ENCODE peak calls at places on chromosome 19, in eight cellular contexts. C, W, H, K, Q, M, D and A are unnamed samples.

GRCh38 chr19:17090501-17091074 is 15.0 kb downstream of the MYO9B start:
- DNase-seq in W (no peak), D (peak; percentile 73), C (no peak), H (no peak), M (no peak), K (no peak), Q (peak; percentile 90), A (no peak)

GRCh38 chr19:53991224-53992113 is at the start of gene CACNG6:
- DNase-seq in Q (peak; percentile 19), K (no peak), M (no peak), W (no peak), C (no peak), H (no peak), D (peak; percentile 24), A (no peak)

GRCh38 chr19:16351133-16351809 is 26.6 kb downstream of the KLF2 start:
- DNase-seq in C (no peak), D (peak; percentile 48), Q (no peak), W (no peak), H (no peak), M (no peak), K (no peak), A (no peak)

GRCh38 chr19:49887037-49887652 is 9.5 kb downstream of the IL4I1 start:
- DNase-seq in Q (no peak), H (no peak), M (no peak), K (no peak), C (no peak), D (no peak), W (no peak), A (no peak)

GRCh38 chr19:41064974-41065569 is 23.2 kb upstream of the CYP2A13 start:
- DNase-seq in W (no peak), H (peak; percentile 19), M (no peak), K (no peak), D (peak; percentile 11), Q (no peak), C (peak; percentile 47), A (no peak)

GRCh38 chr19:39993605-39994004 is 3.3 kb upstream of the ZNF546 start:
- DNase-seq in W (no peak), K (no peak), Q (no peak), C (no peak), D (no peak), M (no peak), H (no peak), A (no peak)

GRCh38 chr19:58522709-58523108 is 3.1 kb upstream of the ZBTB45 start:
- DNase-seq in Q (no peak), H (no peak), D (no peak), K (no peak), M (no peak), C (no peak), W (no peak), A (no peak)

GRCh38 chr19:2428756-2429711 is 1.6 kb upstream of the TIMM13 start:
- DNase-seq in M (no peak), C (no peak), Q (no peak), D (no peak), W (no peak), K (no peak), H (no peak), A (no peak)

GRCh38 chr19:44816301-44816700 is 7.4 kb downstream of the BCAM start:
- DNase-seq in Q (no peak), H (no peak), W (no peak), K (no peak), D (no peak), M (no peak), C (no peak), A (no peak)

GRCh38 chr19:8684001-8684902 is 14.3 kb downstream of the ACTL9 start:
- DNase-seq in C (no peak), H (no peak), M (no peak), Q (peak; percentile 83), W (no peak), K (no peak), D (no peak), A (no peak)

GRCh38 chr19:39546599-39546998 is 6.6 kb upstream of the EID2 start:
- DNase-seq in K (no peak), M (no peak), Q (no peak), H (no peak), C (no peak), W (no peak), D (no peak), A (no peak)

GRCh38 chr19:21264416-21264815 is 64.8 kb downstream of the ZNF708 start:
- DNase-seq in K (no peak), Q (no peak), H (no peak), W (no peak), D (no peak), M (no peak), C (no peak), A (no peak)

GRCh38 chr19:21264891-21265290 is 64.3 kb downstream of the ZNF708 start:
- DNase-seq in H (no peak), M (no peak), C (no peak), K (no peak), D (no peak), Q (no peak), W (no peak), A (no peak)

DNA sequence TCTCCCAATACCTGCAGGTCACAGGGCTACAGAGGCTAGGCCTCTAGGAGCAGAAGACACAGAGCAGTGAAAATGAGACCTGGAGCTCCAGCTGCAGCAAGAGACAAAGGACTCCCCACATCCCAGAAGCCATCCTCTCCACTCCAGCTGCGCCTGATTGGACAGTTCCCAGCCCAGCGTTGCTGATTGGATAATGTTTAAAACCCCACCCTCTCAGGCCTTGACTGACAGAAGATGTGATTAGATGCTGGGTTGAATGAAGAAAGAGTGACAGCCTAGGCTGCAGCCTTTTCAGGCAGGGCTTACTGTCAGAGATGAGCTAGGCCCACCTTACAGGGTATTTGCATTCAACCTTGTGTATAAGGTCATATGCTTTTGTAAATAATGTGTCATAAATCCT is 59.4 kb downstream of the ZNF708 start:
- DNase-seq in C (no peak), K (no peak), H (no peak), M (no peak), Q (no peak), D (no peak), W (no peak), A (no peak)
- H3K4me3 ChIP-seq in C (no peak overlapping the region), K (no peak overlapping the region), H (no peak overlapping the region), M (no peak overlapping the region), Q (no peak overlapping the region), D (no peak overlapping the region), W (no peak overlapping the region), A (no peak overlapping the region)

GRCh38 chr19:13839938-13840750 is 36.8 kb upstream of the NANOS3 start:
- DNase-seq in H (peak; percentile 91), K (no peak), W (no peak), D (peak; percentile 41), M (peak; percentile 60), Q (peak; percentile 68), C (no peak), A (no peak)

GRCh38 chr19:13838943-13839192 is 38.1 kb upstream of the NANOS3 start:
- DNase-seq in H (no peak), W (no peak), C (peak; percentile 91), Q (peak; percentile 96), D (no peak), K (no peak), M (no peak), A (no peak)

GRCh38 chr19:13835791-13836723 is 40.8 kb downstream of the ZSWIM4 start:
- DNase-seq in M (peak; percentile 24), D (no peak), C (peak; percentile 21), H (peak; percentile 29), K (no peak), Q (peak; percentile 97), W (no peak), A (no peak)

GRCh38 chr19:13839193-13839937 is 37.6 kb upstream of the NANOS3 start:
- DNase-seq in Q (peak; percentile 94), D (peak; percentile 88), C (peak; percentile 90), K (no peak), H (peak; percentile 87), W (no peak), M (peak; percentile 80), A (no peak)

GRCh38 chr19:13838071-13838942 is 38.6 kb upstream of the NANOS3 start:
- DNase-seq in H (no peak), D (no peak), K (no peak), M (no peak), C (no peak), Q (no peak), W (no peak), A (no peak)
- H3K4me3 ChIP-seq in H (peak overlapping the region; percentile 88), D (peak overlapping the region; percentile 97), K (peak overlapping the region; percentile 92), M (peak overlapping the region; percentile 86), C (peak overlapping the region; percentile 81), Q (peak overlapping the region; percentile 83), W (peak overlapping the region; percentile 91), A (peak overlapping the region; percentile 66)

GRCh38 chr19:710767-711166 is 2.0 kb downstream of the PALM start:
- DNase-seq in C (no peak), D (peak; percentile 63), H (no peak), M (no peak), K (no peak), Q (no peak), W (no peak), A (no peak)
- H3K4me3 ChIP-seq in C (no peak overlapping the region), D (no peak overlapping the region), H (no peak overlapping the region), M (no peak overlapping the region), K (no peak overlapping the region), Q (no peak overlapping the region), W (no peak overlapping the region), A (no peak overlapping the region)

DNA sequence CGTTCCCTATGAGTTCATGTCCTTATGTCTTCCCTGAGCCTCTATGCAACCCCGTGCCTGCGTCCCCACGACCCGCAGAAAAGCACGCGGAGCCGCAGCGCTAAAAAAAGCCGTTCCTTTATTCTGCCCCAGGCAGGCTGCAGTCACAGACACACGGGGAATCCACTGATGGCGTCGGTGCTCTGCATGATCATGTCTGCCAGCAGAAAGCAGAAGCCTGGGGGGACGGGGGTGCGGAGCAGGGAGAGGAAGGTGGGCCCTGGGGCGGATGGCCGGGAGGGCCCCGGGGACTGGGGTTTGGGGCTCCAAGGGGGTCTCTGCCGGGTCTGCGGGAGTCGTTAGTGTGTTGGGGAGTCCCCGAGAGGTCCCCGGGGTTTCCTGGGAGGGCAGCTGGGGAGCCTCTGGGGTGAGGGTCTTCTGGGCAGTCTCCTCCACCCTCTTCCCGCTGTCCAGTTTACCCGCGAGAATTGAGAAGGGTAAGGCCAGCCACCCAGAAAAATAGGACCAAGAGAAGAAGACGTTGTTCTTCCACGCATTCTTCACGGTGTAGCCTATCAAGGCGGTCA is 894 bp upstream of the ETFB start:
- DNase-seq in C (no peak), H (no peak), M (peak; percentile 30), Q (peak; percentile 58), W (no peak), D (no peak), K (no peak), A (no peak)
- H3K4me3 ChIP-seq in C (peak overlapping the region; percentile 64), H (peak overlapping the region; percentile 76), M (peak overlapping the region; percentile 99), Q (peak overlapping the region; percentile 87), W (peak overlapping the region; percentile 64), D (peak overlapping the region; percentile 65), K (peak overlapping the region; percentile 70), A (peak overlapping the region; percentile 93)